ENCODE peak calls at places on chromosomes 6 and 20, in five cellular contexts. Q is HepG2, I is HCT116, E is K562, H is H1. L is an unnamed sample.

GRCh38 chr20:43605715-43606114 is 15.0 kb downstream of the IFT52 start:
- DNase-seq in Q (no peak), I (no peak), H (no peak), E (no peak), L (no peak)

GRCh38 chr20:25987073-25987927 is 290.6 kb upstream of the ZNF337 start:
- DNase-seq in Q (no peak), E (peak; percentile 14), I (no peak), H (no peak), L (no peak)

GRCh38 chr6:137589067-137589848 is 95.1 kb upstream of the OLIG3 start:
- DNase-seq in H (peak; percentile 65), Q (peak; percentile 92), I (peak; percentile 57), E (peak; percentile 68), L (peak; percentile 7)

GRCh38 chr20:25252686-25253421 is 5.0 kb downstream of the PYGB start:
- DNase-seq in Q (no peak), I (no peak), H (peak; percentile 30), E (no peak), L (no peak)

GRCh38 chr20:41408131-41408789 is 41.6 kb upstream of the EMILIN3 start:
- DNase-seq in H (no peak), E (no peak), Q (no peak), I (no peak), L (no peak)

GRCh38 chr6:138088307-138088744 is 18.9 kb downstream of the PERP start:
- DNase-seq in Q (peak; percentile 42), I (peak; percentile 83), E (no peak), H (no peak), L (no peak)

GRCh38 chr6:25942561-25943147 is 12.2 kb upstream of the SLC17A2 start:
- DNase-seq in I (peak; percentile 48), E (no peak), H (no peak), Q (peak; percentile 76), L (peak; percentile 23)

GRCh38 chr6:108651781-108652227 is 91.1 kb downstream of the FOXO3 start:
- DNase-seq in I (no peak), H (no peak), E (no peak), Q (no peak), L (no peak)

GRCh38 chr6:42045538-42046460 is 4.5 kb upstream of the TAF8 start:
- DNase-seq in E (peak; percentile 41), Q (no peak), I (peak; percentile 33), H (peak; percentile 53), L (peak; percentile 88)

GRCh38 chr6:53862517-53863457 is 68.0 kb downstream of the LRRC1 start:
- DNase-seq in E (no peak), Q (no peak), H (no peak), I (no peak), L (peak; percentile 36)

GRCh38 chr6:7496266-7496875 is 45.1 kb upstream of the DSP start:
- DNase-seq in I (no peak), Q (no peak), E (no peak), H (no peak), L (no peak)
- TF ChIP-seq JUND in I (no peak), Q (no peak), E (no peak), H (no peak), L (no peak)

GRCh38 chr6:39227476-39227875 is 1.8 kb downstream of the KCNK5 start:
- DNase-seq in H (no peak), I (no peak), E (no peak), Q (no peak), L (no peak)

GRCh38 chr6:39224523-39225182 is 4.6 kb downstream of the KCNK5 start:
- DNase-seq in Q (no peak), I (no peak), H (no peak), E (no peak), L (no peak)

GRCh38 chr6:39226606-39227300 is 2.5 kb downstream of the KCNK5 start:
- DNase-seq in I (no peak), Q (no peak), H (no peak), E (no peak), L (no peak)

GRCh38 chr6:39225543-39225942 is 3.7 kb downstream of the KCNK5 start:
- DNase-seq in E (peak; percentile 71), I (no peak), H (no peak), Q (no peak), L (no peak)

DNA sequence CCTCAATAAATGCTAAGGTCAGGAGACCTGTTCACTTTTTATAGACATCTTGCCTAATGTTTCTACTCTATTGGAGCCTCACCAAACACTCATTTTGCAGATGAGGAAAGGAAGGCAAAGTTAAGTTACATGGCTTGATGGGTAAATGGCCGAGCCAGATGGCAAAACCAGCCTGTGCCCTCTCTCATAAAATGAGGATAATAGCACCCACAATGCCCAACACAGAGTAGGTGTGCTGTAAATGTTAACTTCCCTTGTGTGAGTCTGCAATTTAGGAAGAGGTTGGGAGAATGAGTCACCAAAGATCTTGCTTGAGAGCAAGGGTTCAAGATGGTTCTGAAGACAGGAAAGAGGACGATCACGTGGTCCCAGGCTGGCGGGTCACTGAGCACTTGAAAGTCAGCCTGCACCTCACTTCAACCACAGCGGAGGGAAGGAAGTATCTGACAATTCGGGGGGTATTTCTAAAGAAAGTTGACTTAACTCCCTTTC is 3.3 kb downstream of the KCNK5 start:
- DNase-seq in E (peak; percentile 62), I (no peak), Q (no peak), H (no peak), L (no peak)
- TF ChIP-seq JUND in E (peak; percentile 96), I (no peak), Q (no peak), H (no peak), L (no peak)

GRCh38 chr6:170461556-170462365 is 91.3 kb downstream of the PSMB1 start:
- DNase-seq in I (no peak), Q (no peak), H (no peak), E (no peak), L (no peak)
- TF ChIP-seq JUND in I (no peak), Q (no peak), H (no peak), E (no peak), L (no peak)

GRCh38 chr6:5997420-5998093 is 9.2 kb downstream of the NRN1 start:
- DNase-seq in H (no peak), I (no peak), E (no peak), Q (no peak), L (no peak)
- TF ChIP-seq JUND in H (no peak), I (no peak), E (no peak), Q (no peak), L (no peak)

DNA sequence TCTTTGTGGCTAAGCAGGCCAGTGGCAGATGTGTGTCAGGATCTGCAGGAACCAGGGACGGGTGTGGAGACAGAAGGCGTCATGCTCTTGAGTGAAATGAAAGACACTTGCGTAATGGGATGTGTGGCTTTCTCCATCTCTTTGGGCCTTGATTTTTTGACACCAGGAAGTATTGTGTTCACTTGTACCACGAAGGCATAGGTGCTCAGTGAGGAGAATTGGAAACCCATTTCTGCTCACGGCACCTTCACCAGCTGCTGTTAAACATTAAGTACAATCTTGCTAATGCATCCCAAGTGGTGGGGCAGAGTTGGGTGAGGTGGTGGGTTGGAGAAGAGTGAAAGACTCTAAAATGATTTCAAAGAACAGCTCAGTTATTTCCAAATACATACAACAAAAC is 30.0 kb downstream of the GJA10 start:
- DNase-seq in H (no peak), I (no peak), E (no peak), Q (no peak), L (no peak)
- TF ChIP-seq JUND in H (no peak), I (no peak), E (no peak), Q (no peak), L (no peak)

GRCh38 chr20:38049800-38050199 is 16.3 kb downstream of the RPRD1B start:
- DNase-seq in Q (peak; percentile 62), H (no peak), I (no peak), E (no peak), L (no peak)
- TF ChIP-seq JUND in Q (no peak), H (no peak), I (no peak), E (no peak), L (no peak)

GRCh38 chr6:134691180-134691579 is 258.7 kb downstream of the ALDH8A1 start:
- DNase-seq in H (no peak), Q (no peak), E (no peak), I (no peak), L (no peak)

GRCh38 chr6:134692008-134692407 is 257.9 kb downstream of the ALDH8A1 start:
- DNase-seq in E (no peak), I (no peak), Q (no peak), H (no peak), L (no peak)

GRCh38 chr6:134686071-134686470 is 263.8 kb downstream of the ALDH8A1 start:
- DNase-seq in E (no peak), H (no peak), Q (no peak), I (no peak), L (no peak)

GRCh38 chr6:134689177-134689576 is 260.7 kb downstream of the ALDH8A1 start:
- DNase-seq in Q (no peak), E (no peak), I (no peak), H (no peak), L (no peak)

GRCh38 chr6:134689676-134690447 is 260.0 kb downstream of the ALDH8A1 start:
- DNase-seq in I (no peak), H (no peak), Q (no peak), E (no peak), L (no peak)
- TF ChIP-seq JUND in I (no peak), H (no peak), Q (no peak), E (no peak), L (no peak)

DNA sequence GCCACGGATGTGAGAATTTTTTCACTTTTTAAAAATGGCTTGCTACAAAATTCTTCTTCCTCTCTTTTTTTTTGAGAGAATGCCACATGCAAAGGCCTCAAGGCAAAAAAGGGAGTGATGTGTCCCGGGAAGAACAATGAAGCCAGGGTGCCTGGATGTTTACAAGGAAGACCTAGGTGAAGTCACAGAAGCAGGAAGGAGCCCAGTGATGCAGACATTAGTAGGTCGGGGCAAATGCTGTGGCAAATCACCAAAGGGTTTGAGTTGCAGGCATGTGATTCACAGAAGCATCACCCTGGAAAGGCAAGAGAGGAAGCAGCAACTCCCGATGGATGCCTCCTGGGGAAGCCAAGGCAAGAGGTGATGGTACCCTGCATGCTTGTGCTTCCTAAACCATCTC is 46.8 kb downstream of the FARS2 start:
- DNase-seq in Q (no peak), E (no peak), H (no peak), I (no peak), L (no peak)
- TF ChIP-seq JUND in Q (no peak), E (no peak), H (no peak), I (no peak), L (no peak)